ENCODE peak calls at places on chromosomes 5 and 9, in six cellular contexts. K, A, Q, S, P and Z are unnamed samples.

GRCh38 chr9:83707518-83707767 is 315 bp downstream of the UBQLN1 start:
- DNase-seq in K (no peak), A (peak), Q (no peak), S (peak), P (peak), Z (peak)

GRCh38 chr9:130454096-130454811 is 9.5 kb downstream of the ASS1 start:
- DNase-seq in K (no peak), A (no peak), Q (no peak), S (no peak), P (no peak), Z (no peak)

GRCh38 chr9:129889936-129890717 is 54.9 kb downstream of the USP20 start:
- DNase-seq in K (no peak), A (no peak), Q (no peak), S (no peak), P (no peak), Z (no peak)

GRCh38 chr5:14420136-14420808 is 161.3 kb upstream of the OTULINL start:
- DNase-seq in K (no peak), A (no peak), Q (no peak), S (no peak), P (peak), Z (no peak)

GRCh38 chr5:113242481-113243348 is 192.1 kb downstream of the TSSK1B start:
- DNase-seq in K (no peak), A (no peak), Q (no peak), S (peak), P (no peak), Z (peak)

GRCh38 chr5:53288511-53288910 is 179.0 kb upstream of the MOCS2 start:
- DNase-seq in K (no peak), A (no peak), Q (no peak), S (no peak), P (no peak), Z (no peak)

GRCh38 chr5:139764250-139764791 is 31.3 kb upstream of the PSD2 start:
- DNase-seq in K (peak), A (no peak), Q (no peak), S (no peak), P (no peak), Z (no peak)

GRCh38 chr5:37308796-37309195 is 59.6 kb upstream of the CPLANE1 start:
- DNase-seq in K (no peak), A (no peak), Q (no peak), S (no peak), P (no peak), Z (no peak)

GRCh38 chr9:92807031-92807756 is 42.6 kb upstream of the BICD2 start:
- DNase-seq in K (no peak), A (no peak), Q (no peak), S (no peak), P (no peak), Z (no peak)

GRCh38 chr5:166363071-166363470 is 1928.4 kb upstream of the WWC1 start:
- DNase-seq in K (no peak), A (no peak), Q (no peak), S (no peak), P (no peak), Z (no peak)

GRCh38 chr5:133354323-133355161 is 257.8 kb downstream of the FSTL4 start:
- DNase-seq in K (no peak), A (no peak), Q (no peak), S (no peak), P (no peak), Z (no peak)

GRCh38 chr5:168528521-168529360 is at the start of gene FBLL1:
- DNase-seq in K (peak), A (peak), Q (no peak), S (peak), P (peak), Z (no peak)

GRCh38 chr9:129864991-129865647 is 29.9 kb downstream of the USP20 start:
- DNase-seq in K (no peak), A (no peak), Q (no peak), S (no peak), P (no peak), Z (no peak)

GRCh38 chr5:11504794-11505193 is 399.5 kb downstream of the CTNND2 start:
- DNase-seq in K (no peak), A (no peak), Q (no peak), S (no peak), P (peak), Z (peak)

GRCh38 chr5:106331415-106331814 is 1339.3 kb downstream of the EFNA5 start:
- DNase-seq in K (no peak), A (peak), Q (no peak), S (no peak), P (peak), Z (no peak)

GRCh38 chr5:140207250-140207954 is 32.4 kb downstream of the CYSTM1 start:
- DNase-seq in K (no peak), A (no peak), Q (no peak), S (no peak), P (no peak), Z (no peak)

GRCh38 chr5:73370620-73371583 is 77.7 kb downstream of the FOXD1 start:
- DNase-seq in K (no peak), A (peak), Q (peak), S (peak), P (peak), Z (peak)

GRCh38 chr5:154262376-154262775 is 71.8 kb downstream of the GALNT10 start:
- DNase-seq in K (no peak), A (no peak), Q (no peak), S (no peak), P (no peak), Z (no peak)

GRCh38 chr9:100111235-100111634 is 12.2 kb downstream of the INVS start:
- DNase-seq in K (peak), A (peak), Q (no peak), S (no peak), P (peak), Z (peak)

GRCh38 chr5:91352831-91353695 is 30.1 kb downstream of the ARRDC3 start:
- DNase-seq in K (no peak), A (no peak), Q (no peak), S (no peak), P (no peak), Z (no peak)

GRCh38 chr5:72138943-72139467 is 31.7 kb downstream of the MAP1B start:
- DNase-seq in K (no peak), A (peak), Q (no peak), S (no peak), P (peak), Z (peak)

GRCh38 chr5:96968074-96968473 is 32.2 kb downstream of the LNPEP start:
- DNase-seq in K (no peak), A (peak), Q (no peak), S (peak), P (peak), Z (peak)

GRCh38 chr9:7097785-7098420 is 340.1 kb downstream of the KDM4C start:
- DNase-seq in K (no peak), A (peak), Q (no peak), S (peak), P (peak), Z (peak)

GRCh38 chr5:59620535-59621212 is 272.9 kb downstream of the PDE4D start:
- DNase-seq in K (no peak), A (no peak), Q (no peak), S (no peak), P (peak), Z (no peak)

GRCh38 chr9:20788526-20789421 is 104.7 kb downstream of the FOCAD start:
- DNase-seq in K (no peak), A (no peak), Q (no peak), S (peak), P (peak), Z (no peak)

GRCh38 chr9:99947395-99947794 is 40.9 kb downstream of the STX17 start:
- DNase-seq in K (no peak), A (peak), Q (peak), S (no peak), P (no peak), Z (no peak)

GRCh38 chr5:172985596-172985995 is 2.0 kb downstream of the ATP6V0E1 start:
- DNase-seq in K (no peak), A (no peak), Q (no peak), S (no peak), P (no peak), Z (peak)

GRCh38 chr9:128625391-128626145 is 31.1 kb downstream of the DYNC2I2 start:
- DNase-seq in K (no peak), A (no peak), Q (no peak), S (no peak), P (no peak), Z (no peak)

GRCh38 chr9:136744747-136745146 is 2.0 kb upstream of the LCN10 start:
- DNase-seq in K (no peak), A (no peak), Q (no peak), S (no peak), P (no peak), Z (no peak)

GRCh38 chr5:62134811-62135210 is 171.2 kb upstream of the KIF2A start:
- DNase-seq in K (no peak), A (no peak), Q (no peak), S (no peak), P (no peak), Z (no peak)

GRCh38 chr5:66617991-66618768 is 22.0 kb downstream of the MAST4 start:
- DNase-seq in K (no peak), A (no peak), Q (no peak), S (no peak), P (no peak), Z (no peak)

GRCh38 chr9:32142074-32142473 is 242.4 kb upstream of the ACO1 start:
- DNase-seq in K (no peak), A (no peak), Q (no peak), S (no peak), P (no peak), Z (no peak)
- H3K27ac ChIP-seq in K (no peak), A (no peak), Q (no peak), S (no peak), P (no peak), Z (no peak)

GRCh38 chr9:71765693-71766092 is 2.6 kb downstream of the CEMIP2 start:
- DNase-seq in K (no peak), A (no peak), Q (no peak), S (no peak), P (peak), Z (peak)

GRCh38 chr9:71767421-71768321 is 642 bp downstream of the CEMIP2 start:
- DNase-seq in K (no peak), A (no peak), Q (no peak), S (peak), P (no peak), Z (no peak)

GRCh38 chr9:71764438-71764837 is 3.9 kb downstream of the CEMIP2 start:
- DNase-seq in K (no peak), A (no peak), Q (no peak), S (no peak), P (no peak), Z (no peak)

GRCh38 chr9:71768388-71769174 is at the start of gene CEMIP2:
- DNase-seq in K (peak), A (peak), Q (peak), S (peak), P (peak), Z (peak)

DNA sequence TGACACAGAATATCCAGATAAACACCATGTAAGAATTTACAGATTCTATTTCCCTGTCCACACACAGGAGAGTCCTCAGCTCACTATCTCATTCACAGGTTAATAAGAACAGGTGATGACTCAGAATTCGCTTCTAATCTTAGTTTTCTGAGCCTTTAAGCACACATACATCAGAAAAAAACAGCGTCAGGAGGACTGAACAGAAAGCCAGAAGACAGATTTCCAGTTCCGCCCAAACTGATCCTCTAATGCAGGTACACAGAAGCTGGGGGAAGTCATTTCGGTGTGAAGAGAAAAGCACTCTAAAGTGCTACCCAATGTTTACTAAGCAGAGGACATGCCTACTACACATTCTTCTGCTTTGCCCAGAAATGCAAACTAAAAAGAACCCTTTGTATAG is 1.6 kb downstream of the CEMIP2 start:
- DNase-seq in K (no peak), A (no peak), Q (no peak), S (no peak), P (no peak), Z (peak)
- H3K27ac ChIP-seq in K (no peak), A (no peak), Q (peak), S (no peak), P (no peak), Z (no peak)

GRCh38 chr5:142833517-142834446 is 63.6 kb downstream of the ARHGAP26 start:
- DNase-seq in K (no peak), A (no peak), Q (no peak), S (no peak), P (no peak), Z (no peak)
- H3K27ac ChIP-seq in K (no peak), A (no peak), Q (peak), S (no peak), P (no peak), Z (no peak)

GRCh38 chr5:160550075-160550474 is 128.4 kb downstream of the PTTG1 start:
- DNase-seq in K (no peak), A (no peak), Q (no peak), S (no peak), P (no peak), Z (no peak)

GRCh38 chr5:160545832-160546231 is 124.2 kb downstream of the PTTG1 start:
- DNase-seq in K (no peak), A (no peak), Q (no peak), S (no peak), P (no peak), Z (no peak)

GRCh38 chr5:160547061-160547460 is 125.4 kb downstream of the PTTG1 start:
- DNase-seq in K (no peak), A (no peak), Q (no peak), S (no peak), P (no peak), Z (no peak)

GRCh38 chr5:160548949-160549665 is 127.5 kb downstream of the PTTG1 start:
- DNase-seq in K (no peak), A (no peak), Q (no peak), S (no peak), P (peak), Z (no peak)

DNA sequence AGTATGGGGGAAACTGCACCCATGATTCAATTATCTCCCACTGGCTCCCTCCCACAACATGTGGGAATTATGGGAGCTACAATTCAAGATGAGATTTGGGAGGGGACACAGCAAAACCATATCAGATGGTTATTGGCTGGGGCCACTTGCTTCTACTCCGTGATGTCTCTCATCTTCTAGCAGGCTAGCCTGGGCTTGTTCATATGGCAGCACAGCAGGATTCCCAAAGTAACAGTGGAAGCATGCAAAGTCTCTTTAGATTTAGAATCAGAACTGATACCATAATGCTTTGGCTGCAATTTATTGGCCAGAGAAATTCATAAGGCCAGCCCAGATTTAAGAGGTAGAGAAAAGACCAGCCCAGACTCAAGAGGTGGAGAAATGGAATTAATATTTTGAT is 126.2 kb downstream of the PTTG1 start:
- DNase-seq in K (no peak), A (no peak), Q (no peak), S (no peak), P (no peak), Z (no peak)
- H3K27ac ChIP-seq in K (no peak), A (no peak), Q (no peak), S (no peak), P (no peak), Z (no peak)

GRCh38 chr5:176408590-176408989 is 7.7 kb downstream of the CLTB start:
- DNase-seq in K (no peak), A (no peak), Q (no peak), S (no peak), P (no peak), Z (no peak)
- H3K27ac ChIP-seq in K (no peak), A (no peak), Q (no peak), S (no peak), P (no peak), Z (no peak)

GRCh38 chr9:126376311-126376902 is 49.8 kb downstream of the MVB12B start:
- DNase-seq in K (peak), A (no peak), Q (no peak), S (no peak), P (no peak), Z (no peak)

GRCh38 chr9:126372716-126373115 is 46.1 kb downstream of the MVB12B start:
- DNase-seq in K (no peak), A (no peak), Q (no peak), S (peak), P (no peak), Z (no peak)

GRCh38 chr9:126373241-126373640 is 46.6 kb downstream of the MVB12B start:
- DNase-seq in K (no peak), A (peak), Q (peak), S (peak), P (peak), Z (peak)

GRCh38 chr9:126375386-126375785 is 48.8 kb downstream of the MVB12B start:
- DNase-seq in K (no peak), A (peak), Q (no peak), S (peak), P (peak), Z (peak)

GRCh38 chr9:126374366-126374781 is 47.7 kb downstream of the MVB12B start:
- DNase-seq in K (no peak), A (no peak), Q (no peak), S (no peak), P (no peak), Z (no peak)
- H3K27ac ChIP-seq in K (peak), A (no peak), Q (peak), S (peak), P (no peak), Z (no peak)

GRCh38 chr9:134772331-134772730 is 108.3 kb upstream of the FCN2 start:
- DNase-seq in K (no peak), A (no peak), Q (no peak), S (no peak), P (no peak), Z (no peak)

GRCh38 chr9:134773842-134774241 is 106.8 kb upstream of the FCN2 start:
- DNase-seq in K (no peak), A (no peak), Q (no peak), S (no peak), P (no peak), Z (no peak)

GRCh38 chr9:134769084-134769455 is 111.5 kb upstream of the FCN2 start:
- DNase-seq in K (no peak), A (no peak), Q (no peak), S (no peak), P (no peak), Z (no peak)

GRCh38 chr9:134768332-134769083 is 112.1 kb upstream of the FCN2 start:
- DNase-seq in K (no peak), A (no peak), Q (no peak), S (no peak), P (no peak), Z (no peak)

GRCh38 chr9:134770972-134771971 is 109.3 kb upstream of the FCN2 start:
- DNase-seq in K (no peak), A (no peak), Q (no peak), S (peak), P (no peak), Z (no peak)
- H3K27ac ChIP-seq in K (no peak), A (no peak), Q (no peak), S (no peak), P (no peak), Z (no peak)